ENCODE peak calls at places on chromosomes 5 and 9, in nine cellular contexts. V is mucosa of descending colon; I is heart right ventricle; M is stomach; D is CD8-positive, alpha-beta T cell; K is A549; R is pancreas; J is GM23248; A is ovary. S is an unnamed sample. For H3K4me1, the result is how much of the 10 kb centered on the place peaks cover.

GRCh38 chr5:71013575-71013974 is 11.6 kb downstream of the NAIP start:
- DNase-seq in A (no peak), M (no peak), D (no peak), R (no peak), I (no peak), J (no peak), V (no peak), K (no peak), S (no peak)

GRCh38 chr5:126594077-126594476 is 942 bp downstream of the ALDH7A1 start:
- DNase-seq in R (no peak), J (peak), K (no peak), V (no peak), D (no peak), M (no peak), A (no peak), I (no peak), S (no peak)

GRCh38 chr5:103057208-103058130 is 62.5 kb downstream of the GIN1 start:
- DNase-seq in D (no peak), J (no peak), A (no peak), M (no peak), R (no peak), I (no peak), V (no peak), K (no peak), S (no peak)

GRCh38 chr5:159833088-159833487 is 83.2 kb upstream of the ADRA1B start:
- DNase-seq in M (no peak), I (no peak), D (no peak), R (no peak), K (no peak), A (no peak), J (no peak), V (no peak), S (no peak)

GRCh38 chr5:104942735-104943134 is 1380.1 kb upstream of the NUDT12 start:
- DNase-seq in D (no peak), I (no peak), J (no peak), V (no peak), M (no peak), A (no peak), K (no peak), R (no peak), S (no peak)

GRCh38 chr9:117705386-117705785 is 1.2 kb downstream of the TLR4 start:
- DNase-seq in R (no peak), A (no peak), V (no peak), I (no peak), M (no peak), J (no peak), D (no peak), K (no peak), S (no peak)

GRCh38 chr5:9058666-9059065 is 487.2 kb downstream of the SEMA5A start:
- DNase-seq in A (no peak), M (no peak), D (no peak), K (no peak), V (no peak), I (no peak), J (peak), R (no peak), S (no peak)

GRCh38 chr5:159469496-159470370 is 139.4 kb upstream of the IL12B start:
- DNase-seq in K (no peak), R (no peak), D (peak), A (no peak), J (peak), I (no peak), M (no peak), V (no peak), S (no peak)

GRCh38 chr9:128027705-128028104 is 39.4 kb downstream of the NAIF1 start:
- DNase-seq in K (no peak), D (no peak), A (no peak), I (no peak), M (no peak), J (no peak), R (no peak), V (no peak), S (no peak)

GRCh38 chr9:89312154-89312616 is 1.2 kb downstream of the CKS2 start:
- DNase-seq in A (no peak), J (peak), D (no peak), V (no peak), I (no peak), M (no peak), K (no peak), R (no peak), S (no peak)

GRCh38 chr9:136828474-136829140 is 13.7 kb upstream of the AJM1 start:
- DNase-seq in K (no peak), V (no peak), D (no peak), M (no peak), A (no peak), R (no peak), J (no peak), I (no peak), S (no peak)

GRCh38 chr5:1995491-1995890 is 112.8 kb upstream of the IRX4 start:
- DNase-seq in K (no peak), D (no peak), J (no peak), M (no peak), A (no peak), I (no peak), V (no peak), R (no peak), S (peak)

GRCh38 chr9:114958021-114958846 is 27.8 kb upstream of the TNFSF8 start:
- DNase-seq in D (no peak), J (peak), A (no peak), R (no peak), K (no peak), V (no peak), I (peak), M (no peak), S (peak)

GRCh38 chr5:136058031-136058971 is 29.5 kb downstream of the TGFBI start:
- DNase-seq in J (peak), D (no peak), A (peak), K (peak), M (peak), I (no peak), V (no peak), R (peak), S (peak)

GRCh38 chr9:4604678-4605095 is 57.4 kb upstream of the PLPP6 start:
- DNase-seq in V (no peak), A (peak), J (peak), I (no peak), D (peak), M (peak), R (peak), K (peak), S (peak)

GRCh38 chr9:86353591-86354047 is 591 bp downstream of the TUT7 start:
- DNase-seq in J (peak), I (no peak), R (no peak), M (peak), A (no peak), V (peak), K (peak), D (no peak), S (peak)

GRCh38 chr5:94575196-94575595 is 43.2 kb downstream of the KIAA0825 start:
- DNase-seq in A (no peak), J (no peak), R (no peak), D (no peak), V (no peak), M (no peak), I (no peak), K (no peak), S (no peak)

GRCh38 chr5:168020522-168021294 is 270.7 kb upstream of the WWC1 start:
- DNase-seq in A (no peak), M (no peak), K (no peak), D (no peak), J (peak), R (no peak), V (no peak), I (no peak), S (no peak)

GRCh38 chr9:106930477-106930876 is 67.5 kb downstream of the ZNF462 start:
- DNase-seq in R (no peak), V (peak), M (no peak), K (no peak), D (no peak), A (no peak), J (no peak), I (no peak), S (no peak)

GRCh38 chr9:96087669-96088299 is 212.3 kb downstream of the ERCC6L2 start:
- DNase-seq in D (no peak), M (no peak), J (no peak), K (peak), R (peak), V (no peak), A (no peak), I (no peak), S (no peak)

GRCh38 chr5:1202026-1202797 is 817 bp downstream of the SLC6A19 start:
- DNase-seq in M (no peak), I (peak), A (no peak), R (no peak), D (no peak), V (no peak), K (no peak), J (no peak), S (no peak)

GRCh38 chr9:21988056-21988990 is 5.9 kb downstream of the CDKN2A start:
- DNase-seq in R (no peak), I (no peak), K (no peak), M (no peak), A (no peak), V (no peak), D (no peak), J (no peak), S (no peak)

GRCh38 chr9:20054734-20055133 is 265.9 kb upstream of the SLC24A2 start:
- DNase-seq in I (no peak), K (no peak), D (no peak), R (no peak), V (no peak), A (no peak), M (no peak), J (no peak), S (no peak)

DNA sequence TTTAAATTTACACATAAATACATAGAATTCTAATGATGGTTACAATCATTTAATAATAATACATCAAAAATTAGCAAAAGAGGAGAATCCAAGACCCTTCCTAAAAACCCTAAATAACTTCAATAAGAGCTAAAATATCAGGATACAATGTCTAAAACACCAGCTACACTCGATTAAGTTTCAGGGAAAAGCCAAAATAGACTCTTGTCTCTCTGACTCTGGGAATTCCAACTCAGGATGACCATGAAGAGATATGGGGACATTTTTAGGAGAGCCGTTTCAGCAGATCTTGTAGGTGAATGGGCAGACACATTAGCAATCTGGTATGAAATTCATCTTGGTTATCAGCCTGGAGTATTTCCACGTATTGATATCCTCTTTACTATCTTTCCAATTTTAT is 193.3 kb upstream of the NR3C1 start:
- DNase-seq in M (no peak), V (no peak), I (no peak), K (no peak), A (no peak), J (no peak), R (no peak), D (no peak), S (no peak)
- H3K4me1 ChIP-seq in M (under half), V (under half), I (under half), K (half or more), A (under half), J (under half), R (under half), D (under half), S (under half)

GRCh38 chr5:157554180-157555030 is 21.2 kb downstream of the ADAM19 start:
- DNase-seq in R (no peak), I (no peak), J (no peak), V (no peak), M (no peak), K (no peak), A (no peak), D (no peak), S (no peak)
- H3K4me1 ChIP-seq in R (under half), I (half or more), J (under half), V (under half), M (under half), K (half or more), A (under half), D (under half), S (under half)

GRCh38 chr9:8186553-8186952 is 387.0 kb upstream of the DMAC1 start:
- DNase-seq in D (no peak), J (no peak), V (no peak), A (no peak), I (no peak), M (no peak), R (no peak), K (no peak), S (no peak)

GRCh38 chr9:8188720-8189407 is 389.3 kb upstream of the DMAC1 start:
- DNase-seq in J (no peak), K (no peak), R (no peak), I (no peak), V (no peak), M (no peak), D (no peak), A (no peak), S (no peak)

GRCh38 chr9:8179381-8180053 is 379.9 kb upstream of the DMAC1 start:
- DNase-seq in M (no peak), A (no peak), V (no peak), R (no peak), I (no peak), K (no peak), J (no peak), D (no peak), S (no peak)

GRCh38 chr9:8183618-8184017 is 384.0 kb upstream of the DMAC1 start:
- DNase-seq in J (no peak), M (no peak), D (no peak), R (no peak), I (no peak), V (no peak), K (no peak), A (no peak), S (no peak)
- H3K4me1 ChIP-seq in J (under half), M (under half), D (under half), R (under half), I (under half), V (under half), K (under half), A (under half), S (under half)

GRCh38 chr5:119343042-119343441 is 12.8 kb upstream of the TNFAIP8 start:
- DNase-seq in J (no peak), R (no peak), M (no peak), A (no peak), I (no peak), K (no peak), D (no peak), V (no peak), S (no peak)
- H3K4me1 ChIP-seq in J (under half), R (under half), M (under half), A (under half), I (under half), K (under half), D (half or more), V (under half), S (under half)

GRCh38 chr5:142484821-142485387 is 160.1 kb upstream of the SPRY4 start:
- DNase-seq in A (no peak), D (no peak), V (no peak), K (no peak), J (peak), R (no peak), M (no peak), I (no peak), S (no peak)

GRCh38 chr5:142479150-142479549 is 154.3 kb upstream of the SPRY4 start:
- DNase-seq in K (no peak), I (no peak), V (no peak), A (no peak), R (no peak), M (no peak), J (no peak), D (no peak), S (no peak)

GRCh38 chr5:142479854-142480253 is 155.0 kb upstream of the SPRY4 start:
- DNase-seq in M (no peak), V (no peak), K (no peak), J (no peak), A (no peak), D (no peak), I (no peak), R (no peak), S (no peak)

GRCh38 chr5:142481410-142481809 is 156.6 kb upstream of the SPRY4 start:
- DNase-seq in M (no peak), D (no peak), K (no peak), I (no peak), R (no peak), J (no peak), A (no peak), V (no peak), S (no peak)

DNA sequence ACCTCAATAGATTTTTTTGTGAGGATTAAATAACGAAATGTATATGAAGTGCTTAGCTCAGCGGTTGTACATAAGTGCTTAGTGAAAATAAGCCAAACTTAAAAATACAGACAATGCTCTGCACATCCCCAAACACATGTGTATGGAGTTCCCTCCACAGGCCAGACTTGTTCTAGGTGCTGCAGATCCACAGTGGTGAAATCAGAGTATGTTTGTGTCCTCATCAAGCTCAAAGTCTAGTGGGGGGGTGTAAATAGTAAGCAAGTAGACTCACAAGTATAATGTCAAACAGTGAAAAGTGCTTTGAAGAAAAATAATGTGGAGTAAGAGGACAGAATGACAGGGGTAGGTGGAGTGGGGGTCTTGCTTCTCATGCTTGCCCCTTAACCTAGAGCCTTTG is 157.4 kb upstream of the SPRY4 start:
- DNase-seq in R (no peak), D (no peak), K (no peak), M (no peak), J (no peak), A (no peak), I (no peak), V (no peak), S (no peak)
- H3K4me1 ChIP-seq in R (under half), D (under half), K (under half), M (under half), J (under half), A (under half), I (under half), V (under half), S (under half)

DNA sequence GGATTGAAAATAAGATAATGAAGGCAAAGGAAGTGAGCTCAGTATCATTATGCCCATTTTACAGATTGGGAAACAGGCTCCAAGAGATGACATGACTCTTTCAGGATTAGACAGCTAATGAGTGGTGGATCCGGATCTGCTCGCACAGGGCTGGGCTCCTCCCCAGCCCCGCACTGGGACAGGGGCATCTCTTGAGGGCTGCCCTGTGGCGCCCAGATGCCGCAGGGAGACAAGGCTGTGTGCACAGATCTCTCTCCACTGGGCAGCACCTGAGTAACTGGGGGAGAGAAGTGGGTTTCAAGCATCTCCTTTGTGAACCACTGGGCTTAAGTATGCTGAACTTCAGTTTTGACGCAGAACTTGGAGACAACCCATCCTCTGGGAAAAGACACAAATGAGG is 43.9 kb downstream of the ADAMTS2 start:
- DNase-seq in K (no peak), A (no peak), J (no peak), D (no peak), I (peak), M (no peak), R (no peak), V (no peak), S (no peak)
- H3K4me1 ChIP-seq in K (under half), A (under half), J (under half), D (under half), I (under half), M (under half), R (under half), V (under half), S (under half)

GRCh38 chr5:141850786-141851185 is 27.4 kb downstream of the PCDH1 start:
- DNase-seq in I (no peak), K (peak), J (peak), D (no peak), R (no peak), A (no peak), V (no peak), M (no peak), S (no peak)

GRCh38 chr5:141850183-141850768 is 27.9 kb downstream of the PCDH1 start:
- DNase-seq in J (peak), I (no peak), V (no peak), R (peak), K (peak), D (no peak), A (peak), M (no peak), S (peak)

GRCh38 chr5:141848771-141849370 is 29.3 kb downstream of the PCDH1 start:
- DNase-seq in D (no peak), M (peak), K (peak), V (peak), J (peak), I (peak), R (peak), A (no peak), S (peak)

GRCh38 chr5:141851195-141851874 is 26.9 kb downstream of the PCDH1 start:
- DNase-seq in K (no peak), D (no peak), I (no peak), J (no peak), R (no peak), A (no peak), M (no peak), V (no peak), S (no peak)

DNA sequence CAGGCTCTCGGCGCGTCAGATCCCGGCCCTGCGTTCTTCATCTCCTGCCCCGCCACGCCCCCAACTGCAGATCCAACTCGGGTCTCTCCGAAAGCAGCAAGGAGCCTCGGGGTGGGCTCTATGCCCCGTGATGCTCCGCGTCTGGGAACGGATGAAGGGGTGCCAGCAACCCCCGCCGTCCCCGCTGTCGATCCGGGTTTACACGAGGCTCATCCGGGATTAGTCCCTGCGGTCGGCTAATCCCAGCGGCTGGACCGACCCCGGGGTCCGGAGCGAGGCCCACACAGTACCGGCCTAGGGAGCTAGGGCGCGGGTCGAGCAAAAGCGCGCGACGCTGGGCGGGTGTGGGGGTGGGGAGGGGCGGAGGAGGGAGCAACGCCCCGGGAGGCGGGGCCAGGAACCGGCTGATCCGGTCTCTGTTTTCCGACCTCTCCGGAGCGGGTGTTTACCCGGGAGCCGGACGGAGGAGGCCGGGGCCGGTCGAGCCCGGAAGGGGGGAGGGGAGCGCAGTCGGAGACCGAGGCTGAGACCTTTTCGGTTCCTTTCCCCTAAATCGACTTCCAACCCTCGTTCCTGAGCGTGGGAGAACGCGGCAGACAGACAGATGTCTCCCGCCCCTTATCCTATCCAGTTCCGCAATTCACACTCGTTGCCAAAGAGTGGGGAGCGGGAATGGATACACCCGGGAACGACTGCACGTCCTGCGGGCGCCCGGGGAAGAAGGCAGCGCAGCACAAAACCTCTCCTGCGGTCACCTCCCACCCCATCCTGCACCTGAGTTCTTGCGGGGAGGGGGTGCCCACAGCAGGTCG is 28.6 kb downstream of the PCDH1 start:
- DNase-seq in K (peak), R (peak), V (peak), J (peak), M (peak), I (peak), A (peak), D (peak), S (peak)
- H3K4me1 ChIP-seq in K (under half), R (under half), V (under half), J (under half), M (under half), I (half or more), A (under half), D (under half), S (under half)